ENCODE peak calls at places on chromosomes 4 and X, in five cellular contexts. One of them, this sample, is unnamed.

GRCh38 chr4:150849016-150849415 is 166.1 kb downstream of the LRBA start:
- DNase-seq in heart right ventricle: no peak
- DNase-seq in astrocyte of the spinal cord: no peak
- DNase-seq in fibroblast of lung: no peak
- DNase-seq in CD4-positive, alpha-beta T cell: no peak
- DNase-seq in this sample: no peak

GRCh38 chr4:168683595-168683994 is 186.7 kb downstream of the PALLD start:
- DNase-seq in heart right ventricle: no peak
- DNase-seq in astrocyte of the spinal cord: peak
- DNase-seq in fibroblast of lung: no peak
- DNase-seq in CD4-positive, alpha-beta T cell: no peak
- DNase-seq in this sample: no peak

GRCh38 chr4:98260047-98260578 is 1.1 kb upstream of the RAP1GDS1 start:
- DNase-seq in heart right ventricle: no peak
- DNase-seq in astrocyte of the spinal cord: no peak
- DNase-seq in fibroblast of lung: no peak
- DNase-seq in CD4-positive, alpha-beta T cell: peak
- DNase-seq in this sample: peak

GRCh38 chr4:86218721-86219481 is 141.0 kb downstream of the MAPK10 start:
- DNase-seq in heart right ventricle: no peak
- DNase-seq in astrocyte of the spinal cord: peak
- DNase-seq in fibroblast of lung: peak
- DNase-seq in CD4-positive, alpha-beta T cell: no peak
- DNase-seq in this sample: no peak

GRCh38 chrX:152907084-152907651 is 9.3 kb downstream of the ZNF185 start:
- DNase-seq in heart right ventricle: no peak
- DNase-seq in astrocyte of the spinal cord: peak
- DNase-seq in fibroblast of lung: peak
- DNase-seq in CD4-positive, alpha-beta T cell: no peak
- DNase-seq in this sample: peak

GRCh38 chr4:105106416-105106815 is 40.3 kb upstream of the TET2 start:
- DNase-seq in heart right ventricle: no peak
- DNase-seq in astrocyte of the spinal cord: peak
- DNase-seq in fibroblast of lung: peak
- DNase-seq in CD4-positive, alpha-beta T cell: no peak
- DNase-seq in this sample: no peak

GRCh38 chr4:16264798-16265197 is 38.5 kb upstream of the TAPT1 start:
- DNase-seq in heart right ventricle: no peak
- DNase-seq in astrocyte of the spinal cord: peak
- DNase-seq in fibroblast of lung: peak
- DNase-seq in CD4-positive, alpha-beta T cell: no peak
- DNase-seq in this sample: no peak

GRCh38 chr4:145938618-145939177 is at the start of gene ZNF827:
- DNase-seq in heart right ventricle: peak
- DNase-seq in astrocyte of the spinal cord: peak
- DNase-seq in fibroblast of lung: peak
- DNase-seq in CD4-positive, alpha-beta T cell: peak
- DNase-seq in this sample: peak

GRCh38 chr4:17997129-17997528 is 24.4 kb downstream of the LCORL start:
- DNase-seq in heart right ventricle: no peak
- DNase-seq in astrocyte of the spinal cord: no peak
- DNase-seq in fibroblast of lung: no peak
- DNase-seq in CD4-positive, alpha-beta T cell: no peak
- DNase-seq in this sample: no peak

GRCh38 chr4:138669479-138670165 is 346.0 kb upstream of the NOCT start:
- DNase-seq in heart right ventricle: no peak
- DNase-seq in astrocyte of the spinal cord: peak
- DNase-seq in fibroblast of lung: peak
- DNase-seq in CD4-positive, alpha-beta T cell: no peak
- DNase-seq in this sample: no peak

GRCh38 chr4:127698789-127699200 is 31.4 kb upstream of the SLC25A31 start:
- DNase-seq in heart right ventricle: no peak
- DNase-seq in astrocyte of the spinal cord: peak
- DNase-seq in fibroblast of lung: peak
- DNase-seq in CD4-positive, alpha-beta T cell: no peak
- DNase-seq in this sample: no peak

GRCh38 chr4:151291485-151291884 is 14.5 kb downstream of the PRSS48 start:
- DNase-seq in heart right ventricle: no peak
- DNase-seq in astrocyte of the spinal cord: no peak
- DNase-seq in fibroblast of lung: no peak
- DNase-seq in CD4-positive, alpha-beta T cell: no peak
- DNase-seq in this sample: no peak

GRCh38 chrX:129115935-129116334 is 407.4 kb downstream of the SMARCA1 start:
- DNase-seq in heart right ventricle: no peak
- DNase-seq in astrocyte of the spinal cord: no peak
- DNase-seq in fibroblast of lung: no peak
- DNase-seq in CD4-positive, alpha-beta T cell: no peak
- DNase-seq in this sample: no peak

GRCh38 chrX:38935561-38935960 is 134.3 kb downstream of the MID1IP1 start:
- DNase-seq in heart right ventricle: no peak
- DNase-seq in astrocyte of the spinal cord: no peak
- DNase-seq in fibroblast of lung: no peak
- DNase-seq in CD4-positive, alpha-beta T cell: no peak
- DNase-seq in this sample: no peak

GRCh38 chr4:14871676-14872430 is 130.4 kb upstream of the CPEB2 start:
- DNase-seq in heart right ventricle: no peak
- DNase-seq in astrocyte of the spinal cord: no peak
- DNase-seq in fibroblast of lung: no peak
- DNase-seq in CD4-positive, alpha-beta T cell: peak
- DNase-seq in this sample: no peak

GRCh38 chr4:15231265-15232091 is 196.4 kb upstream of the C1QTNF7 start:
- DNase-seq in heart right ventricle: peak
- DNase-seq in astrocyte of the spinal cord: peak
- DNase-seq in fibroblast of lung: peak
- DNase-seq in CD4-positive, alpha-beta T cell: peak
- DNase-seq in this sample: peak

GRCh38 chr4:5370286-5370685 is 319.0 kb downstream of the STK32B start:
- DNase-seq in heart right ventricle: no peak
- DNase-seq in astrocyte of the spinal cord: peak
- DNase-seq in fibroblast of lung: peak
- DNase-seq in CD4-positive, alpha-beta T cell: no peak
- DNase-seq in this sample: no peak

GRCh38 chr4:135418353-135418752 is 1216.8 kb upstream of the PABPC4L start:
- DNase-seq in heart right ventricle: no peak
- DNase-seq in astrocyte of the spinal cord: no peak
- DNase-seq in fibroblast of lung: peak
- DNase-seq in CD4-positive, alpha-beta T cell: no peak
- DNase-seq in this sample: no peak

GRCh38 chr4:182142146-182143085 is 100.8 kb upstream of the TENM3 start:
- DNase-seq in heart right ventricle: no peak
- DNase-seq in astrocyte of the spinal cord: peak
- DNase-seq in fibroblast of lung: peak
- DNase-seq in CD4-positive, alpha-beta T cell: no peak
- DNase-seq in this sample: peak

GRCh38 chrX:150731795-150732194 is 38.6 kb downstream of the MTMR1 start:
- DNase-seq in heart right ventricle: peak
- DNase-seq in astrocyte of the spinal cord: peak
- DNase-seq in fibroblast of lung: peak
- DNase-seq in CD4-positive, alpha-beta T cell: no peak
- DNase-seq in this sample: no peak

GRCh38 chrX:40267334-40268118 is 169.8 kb upstream of the BCOR start:
- DNase-seq in heart right ventricle: peak
- DNase-seq in astrocyte of the spinal cord: no peak
- DNase-seq in fibroblast of lung: no peak
- DNase-seq in CD4-positive, alpha-beta T cell: no peak
- DNase-seq in this sample: no peak

GRCh38 chr4:165359501-165359900 is 19.3 kb upstream of the CPE start:
- DNase-seq in heart right ventricle: no peak
- DNase-seq in astrocyte of the spinal cord: no peak
- DNase-seq in fibroblast of lung: peak
- DNase-seq in CD4-positive, alpha-beta T cell: no peak
- DNase-seq in this sample: no peak

GRCh38 chr4:4867745-4868505 is 8.5 kb downstream of the MSX1 start:
- DNase-seq in heart right ventricle: no peak
- DNase-seq in astrocyte of the spinal cord: no peak
- DNase-seq in fibroblast of lung: no peak
- DNase-seq in CD4-positive, alpha-beta T cell: no peak
- DNase-seq in this sample: no peak

GRCh38 chrX:132463411-132463810 is 25.4 kb downstream of the MBNL3 start:
- DNase-seq in heart right ventricle: no peak
- DNase-seq in astrocyte of the spinal cord: no peak
- DNase-seq in fibroblast of lung: peak
- DNase-seq in CD4-positive, alpha-beta T cell: no peak
- DNase-seq in this sample: no peak

GRCh38 chr4:122224348-122224747 is 72.2 kb downstream of the BLTP1 start:
- DNase-seq in heart right ventricle: peak
- DNase-seq in astrocyte of the spinal cord: peak
- DNase-seq in fibroblast of lung: peak
- DNase-seq in CD4-positive, alpha-beta T cell: no peak
- DNase-seq in this sample: no peak

GRCh38 chr4:11592276-11592675 is 163.6 kb upstream of the HS3ST1 start:
- DNase-seq in heart right ventricle: no peak
- DNase-seq in astrocyte of the spinal cord: no peak
- DNase-seq in fibroblast of lung: no peak
- DNase-seq in CD4-positive, alpha-beta T cell: no peak
- DNase-seq in this sample: no peak
- TF ChIP-seq CTCF in heart right ventricle: no peak
- TF ChIP-seq CTCF in astrocyte of the spinal cord: no peak
- TF ChIP-seq CTCF in fibroblast of lung: no peak
- TF ChIP-seq CTCF in CD4-positive, alpha-beta T cell: no peak
- TF ChIP-seq CTCF in this sample: no peak

GRCh38 chr4:26108024-26108423 is 194.0 kb downstream of the SMIM20 start:
- DNase-seq in heart right ventricle: no peak
- DNase-seq in astrocyte of the spinal cord: no peak
- DNase-seq in fibroblast of lung: no peak
- DNase-seq in CD4-positive, alpha-beta T cell: no peak
- DNase-seq in this sample: no peak
- TF ChIP-seq CTCF in heart right ventricle: no peak
- TF ChIP-seq CTCF in astrocyte of the spinal cord: no peak
- TF ChIP-seq CTCF in fibroblast of lung: no peak
- TF ChIP-seq CTCF in CD4-positive, alpha-beta T cell: no peak
- TF ChIP-seq CTCF in this sample: peak

GRCh38 chrX:57451426-57452020 is 140.3 kb upstream of the ZXDB start:
- DNase-seq in heart right ventricle: no peak
- DNase-seq in astrocyte of the spinal cord: no peak
- DNase-seq in fibroblast of lung: no peak
- DNase-seq in CD4-positive, alpha-beta T cell: no peak
- DNase-seq in this sample: no peak

GRCh38 chrX:57453901-57454300 is 137.9 kb upstream of the ZXDB start:
- DNase-seq in heart right ventricle: no peak
- DNase-seq in astrocyte of the spinal cord: no peak
- DNase-seq in fibroblast of lung: no peak
- DNase-seq in CD4-positive, alpha-beta T cell: no peak
- DNase-seq in this sample: no peak
- TF ChIP-seq CTCF in heart right ventricle: no peak
- TF ChIP-seq CTCF in astrocyte of the spinal cord: no peak
- TF ChIP-seq CTCF in fibroblast of lung: no peak
- TF ChIP-seq CTCF in CD4-positive, alpha-beta T cell: no peak
- TF ChIP-seq CTCF in this sample: peak

DNA sequence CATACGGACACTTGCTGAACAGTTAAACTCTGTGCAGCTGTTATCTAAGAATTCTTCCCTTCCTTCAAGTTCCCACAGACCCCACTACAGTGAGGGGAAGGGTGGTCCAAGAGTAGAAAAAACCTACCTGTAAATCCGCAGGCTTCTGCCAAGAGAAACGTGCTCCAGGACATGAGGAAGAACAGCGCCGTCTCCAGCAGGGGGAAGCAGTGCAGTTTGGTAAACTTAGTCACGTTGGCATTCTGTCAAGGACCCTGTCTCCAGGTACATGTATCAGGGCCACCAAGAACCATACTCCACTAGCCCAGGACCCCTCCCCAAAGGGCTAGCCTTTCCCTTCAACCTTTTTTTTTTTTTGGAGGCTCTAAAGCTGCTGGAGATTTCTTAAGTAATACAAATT is 79.9 kb downstream of the CHST7 start:
- DNase-seq in heart right ventricle: no peak
- DNase-seq in astrocyte of the spinal cord: no peak
- DNase-seq in fibroblast of lung: peak
- DNase-seq in CD4-positive, alpha-beta T cell: no peak
- DNase-seq in this sample: no peak
- TF ChIP-seq CTCF in heart right ventricle: no peak
- TF ChIP-seq CTCF in astrocyte of the spinal cord: peak
- TF ChIP-seq CTCF in fibroblast of lung: peak
- TF ChIP-seq CTCF in CD4-positive, alpha-beta T cell: no peak
- TF ChIP-seq CTCF in this sample: no peak

GRCh38 chr4:133588306-133588705 is 439.2 kb downstream of the PCDH10 start:
- DNase-seq in heart right ventricle: no peak
- DNase-seq in astrocyte of the spinal cord: peak
- DNase-seq in fibroblast of lung: no peak
- DNase-seq in CD4-positive, alpha-beta T cell: no peak
- DNase-seq in this sample: no peak

GRCh38 chr4:133585323-133585722 is 436.2 kb downstream of the PCDH10 start:
- DNase-seq in heart right ventricle: no peak
- DNase-seq in astrocyte of the spinal cord: no peak
- DNase-seq in fibroblast of lung: no peak
- DNase-seq in CD4-positive, alpha-beta T cell: no peak
- DNase-seq in this sample: no peak

GRCh38 chr4:133581971-133582619 is 433.0 kb downstream of the PCDH10 start:
- DNase-seq in heart right ventricle: no peak
- DNase-seq in astrocyte of the spinal cord: peak
- DNase-seq in fibroblast of lung: peak
- DNase-seq in CD4-positive, alpha-beta T cell: no peak
- DNase-seq in this sample: no peak

DNA sequence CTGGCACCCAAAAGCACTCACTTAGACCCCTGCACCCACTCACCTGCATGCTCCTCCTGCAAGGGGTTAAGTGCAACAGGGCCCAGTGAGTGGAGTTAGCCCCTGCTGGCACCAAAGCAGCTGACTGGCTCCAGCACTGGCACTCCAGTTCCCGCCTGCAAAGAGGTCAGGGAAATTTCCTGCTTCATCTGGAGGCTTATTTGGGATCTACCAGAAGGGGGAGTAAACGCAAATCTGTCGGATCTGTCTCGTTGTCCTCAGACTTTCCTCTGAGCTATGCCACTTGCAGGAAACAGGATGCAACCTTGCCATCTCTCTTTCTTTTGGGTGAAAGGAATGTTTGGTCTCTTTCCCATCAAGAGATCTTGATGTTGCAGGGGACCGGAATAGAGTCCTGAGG is 435.6 kb downstream of the PCDH10 start:
- DNase-seq in heart right ventricle: no peak
- DNase-seq in astrocyte of the spinal cord: no peak
- DNase-seq in fibroblast of lung: no peak
- DNase-seq in CD4-positive, alpha-beta T cell: no peak
- DNase-seq in this sample: no peak
- TF ChIP-seq CTCF in heart right ventricle: no peak
- TF ChIP-seq CTCF in astrocyte of the spinal cord: no peak
- TF ChIP-seq CTCF in fibroblast of lung: no peak
- TF ChIP-seq CTCF in CD4-positive, alpha-beta T cell: no peak
- TF ChIP-seq CTCF in this sample: no peak